ENCODE peak calls at places on chromosomes 3 and 15, in eight cellular contexts. E is hepatocyte, Z is neural progenitor cell, N is GM23338, U is MM.1S, D is SK-N-SH, H is HCT116, K is PC-3. R is an unnamed sample. For H4K20me1, the result is how much of the 10 kb centered on the place peaks cover.

GRCh38 chr3:142586803-142587406 is 8.4 kb upstream of the ATR start:
- DNase-seq in E (peak), Z (peak), N (peak), U (peak), D (peak), H (peak), K (peak), R (peak)

GRCh38 chr15:64847016-64847415 is 5.3 kb downstream of the PLEKHO2 start:
- DNase-seq in E (no peak), Z (peak), N (no peak), U (no peak), D (no peak), H (no peak), K (no peak), R (no peak)

GRCh38 chr3:152638707-152639450 is 196.1 kb upstream of the P2RY1 start:
- DNase-seq in E (peak), Z (no peak), N (no peak), U (no peak), D (no peak), H (no peak), K (no peak), R (no peak)

GRCh38 chr3:187808466-187809291 is 63.4 kb upstream of the BCL6 start:
- DNase-seq in E (peak), Z (peak), N (peak), U (no peak), D (no peak), H (no peak), K (peak), R (peak)

GRCh38 chr15:25849431-25849921 is 13.7 kb downstream of the ATP10A start:
- DNase-seq in E (peak), Z (peak), N (peak), U (no peak), D (peak), H (no peak), K (peak), R (no peak)

GRCh38 chr15:88878720-88879184 is 16.6 kb downstream of the HAPLN3 start:
- DNase-seq in E (peak), Z (peak), N (peak), U (peak), D (peak), H (no peak), K (peak), R (peak)

GRCh38 chr3:179956416-179956830 is 80.3 kb downstream of the PEX5L start:
- DNase-seq in E (no peak), Z (no peak), N (no peak), U (peak), D (no peak), H (no peak), K (no peak), R (peak)

GRCh38 chr3:106206165-106206564 is 337.4 kb upstream of the CBLB start:
- DNase-seq in E (no peak), Z (no peak), N (peak), U (no peak), D (no peak), H (no peak), K (peak), R (peak)

GRCh38 chr3:184562875-184563568 is 1.4 kb downstream of the EPHB3 start:
- DNase-seq in E (peak), Z (peak), N (no peak), U (no peak), D (no peak), H (no peak), K (peak), R (no peak)

GRCh38 chr3:115146032-115146417 is 1.1 kb downstream of the ZBTB20 start:
- DNase-seq in E (peak), Z (peak), N (peak), U (peak), D (peak), H (peak), K (peak), R (peak)

GRCh38 chr3:101262393-101263240 is 57.8 kb downstream of the IMPG2 start:
- DNase-seq in E (no peak), Z (no peak), N (no peak), U (peak), D (no peak), H (no peak), K (no peak), R (no peak)

GRCh38 chr3:178381971-178382370 is 154.3 kb upstream of the KCNMB2 start:
- DNase-seq in E (no peak), Z (no peak), N (no peak), U (no peak), D (no peak), H (no peak), K (no peak), R (no peak)

GRCh38 chr3:187263270-187263669 is 28.3 kb downstream of the MASP1 start:
- DNase-seq in E (peak), Z (no peak), N (no peak), U (no peak), D (no peak), H (no peak), K (no peak), R (no peak)

GRCh38 chr3:126528419-126528799 is 4.5 kb downstream of the CHST13 start:
- DNase-seq in E (no peak), Z (no peak), N (no peak), U (no peak), D (no peak), H (no peak), K (no peak), R (no peak)

GRCh38 chr3:32316976-32317375 is 74.7 kb upstream of the CMTM7 start:
- DNase-seq in E (no peak), Z (no peak), N (no peak), U (no peak), D (no peak), H (no peak), K (no peak), R (no peak)

GRCh38 chr3:31275038-31275562 is 257.6 kb upstream of the STT3B start:
- DNase-seq in E (peak), Z (no peak), N (peak), U (no peak), D (no peak), H (no peak), K (peak), R (no peak)

GRCh38 chr15:49460411-49460941 is 37.4 kb downstream of the FGF7 start:
- DNase-seq in E (no peak), Z (no peak), N (no peak), U (no peak), D (peak), H (no peak), K (no peak), R (no peak)

GRCh38 chr15:63372753-63373152 is 8.9 kb downstream of the CA12 start:
- DNase-seq in E (no peak), Z (no peak), N (no peak), U (no peak), D (peak), H (no peak), K (no peak), R (no peak)

GRCh38 chr3:14511971-14512943 is 27.9 kb downstream of the GRIP2 start:
- DNase-seq in E (no peak), Z (no peak), N (no peak), U (no peak), D (no peak), H (no peak), K (no peak), R (no peak)

GRCh38 chr15:55194246-55194645 is 2.5 kb downstream of the RSL24D1 start:
- DNase-seq in E (no peak), Z (no peak), N (no peak), U (no peak), D (no peak), H (no peak), K (no peak), R (no peak)

GRCh38 chr3:27985369-27986035 is 255.9 kb upstream of the CMC1 start:
- DNase-seq in E (no peak), Z (no peak), N (no peak), U (no peak), D (no peak), H (no peak), K (peak), R (no peak)

GRCh38 chr3:195178124-195178910 is 92.6 kb downstream of the XXYLT1 start:
- DNase-seq in E (no peak), Z (no peak), N (no peak), U (no peak), D (peak), H (no peak), K (no peak), R (no peak)

GRCh38 chr3:170142373-170142772 is 39.2 kb downstream of the PHC3 start:
- DNase-seq in E (no peak), Z (no peak), N (no peak), U (no peak), D (no peak), H (no peak), K (peak), R (no peak)

GRCh38 chr15:77634266-77634962 is 1.7 kb upstream of the LINGO1 start:
- DNase-seq in E (peak), Z (peak), N (peak), U (peak), D (peak), H (peak), K (peak), R (peak)
- TF ChIP-seq CTCF in E (peak), Z (peak), N (peak), U (peak), D (peak), H (peak), K (peak), R (peak)

GRCh38 chr3:172202797-172203196 is 163.4 kb downstream of the FNDC3B start:
- DNase-seq in E (no peak), Z (no peak), N (no peak), U (no peak), D (no peak), H (no peak), K (peak), R (no peak)

GRCh38 chr3:172201990-172202318 is 162.6 kb downstream of the FNDC3B start:
- DNase-seq in E (peak), Z (no peak), N (no peak), U (no peak), D (no peak), H (no peak), K (no peak), R (no peak)

GRCh38 chr3:172203522-172204258 is 164.3 kb downstream of the FNDC3B start:
- DNase-seq in E (peak), Z (peak), N (no peak), U (no peak), D (no peak), H (no peak), K (peak), R (no peak)

GRCh38 chr3:172201136-172201989 is 162.0 kb downstream of the FNDC3B start:
- DNase-seq in E (peak), Z (no peak), N (no peak), U (no peak), D (peak), H (no peak), K (no peak), R (no peak)

DNA sequence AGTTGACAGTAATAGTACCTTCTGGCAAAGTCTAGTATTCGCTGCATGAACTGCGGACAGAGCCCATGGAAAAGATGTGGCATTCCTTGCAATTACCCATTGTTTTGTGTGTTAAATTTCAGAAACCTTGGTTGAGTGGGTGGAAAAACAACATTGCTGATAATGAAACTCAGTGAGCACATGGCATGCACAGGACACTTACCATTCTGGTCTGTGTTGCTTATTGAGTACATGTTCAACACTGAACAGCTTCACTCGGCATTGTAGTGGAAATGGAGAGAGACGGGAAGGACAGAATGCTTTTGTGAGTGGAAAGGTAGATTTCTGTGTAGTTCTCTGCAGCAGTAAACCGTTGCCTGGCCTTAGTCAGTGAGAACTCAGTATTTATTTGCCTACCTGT is 165.3 kb downstream of the FNDC3B start:
- DNase-seq in E (no peak), Z (no peak), N (no peak), U (no peak), D (no peak), H (no peak), K (no peak), R (no peak)
- H4K20me1 ChIP-seq in E (under half), Z (under half), N (under half), U (under half), D (under half), H (under half), K (under half), R (under half)

GRCh38 chr3:71428841-71429609 is 154.5 kb downstream of the FOXP1 start:
- DNase-seq in E (peak), Z (no peak), N (no peak), U (no peak), D (no peak), H (no peak), K (no peak), R (peak)
- TF ChIP-seq EZH2phosphoT487 in E (no peak), Z (no peak), N (no peak), U (no peak), D (no peak), H (no peak), K (no peak), R (no peak)

GRCh38 chr3:61177450-61177849 is 73.8 kb downstream of the FHIT start:
- DNase-seq in E (no peak), Z (no peak), N (no peak), U (no peak), D (no peak), H (no peak), K (no peak), R (no peak)

GRCh38 chr3:61173685-61174084 is 77.6 kb downstream of the FHIT start:
- DNase-seq in E (peak), Z (no peak), N (no peak), U (no peak), D (no peak), H (no peak), K (peak), R (no peak)

GRCh38 chr3:61168286-61168685 is 83.0 kb downstream of the FHIT start:
- DNase-seq in E (no peak), Z (no peak), N (peak), U (no peak), D (no peak), H (no peak), K (no peak), R (no peak)

GRCh38 chr3:61169621-61170251 is 81.5 kb downstream of the FHIT start:
- DNase-seq in E (no peak), Z (no peak), N (no peak), U (no peak), D (no peak), H (no peak), K (no peak), R (no peak)

GRCh38 chr3:61172684-61173083 is 78.6 kb downstream of the FHIT start:
- DNase-seq in E (no peak), Z (peak), N (peak), U (no peak), D (no peak), H (no peak), K (peak), R (no peak)
- TF ChIP-seq CTCF in E (no peak), Z (peak), N (peak), U (peak), D (no peak), H (peak), K (peak), R (no peak)

GRCh38 chr3:16494094-16494493 is 19.4 kb downstream of the RFTN1 start:
- DNase-seq in E (no peak), Z (no peak), N (no peak), U (no peak), D (no peak), H (no peak), K (no peak), R (no peak)
- H4K20me1 ChIP-seq in E (under half), Z (under half), N (under half), U (under half), D (under half), H (under half), K (under half), R (under half)

GRCh38 chr15:40582726-40583246 is 11.3 kb upstream of the KNL1 start:
- DNase-seq in E (no peak), Z (no peak), N (peak), U (no peak), D (no peak), H (peak), K (peak), R (no peak)
- TF ChIP-seq EZH2phosphoT487 in E (no peak), Z (no peak), N (no peak), U (no peak), D (no peak), H (no peak), K (no peak), R (no peak)